ENCODE peak calls at places on chromosomes 5 and 9, in nine cellular contexts. A is AG04449; M is cardiac muscle cell; H is naive thymus-derived CD4-positive, alpha-beta T cell; V is adrenal gland; P is CD8-positive, alpha-beta T cell; U is A549; L is NT2/D1; E is bronchial epithelial cell. Q is an unnamed sample.

GRCh38 chr9:135819905-135820304 is 87.4 kb downstream of the CAMSAP1 start:
- DNase-seq in A (no peak), M (no peak), H (no peak), V (no peak), P (no peak), U (no peak), L (peak), E (no peak), Q (no peak)

GRCh38 chr9:135544981-135545635 is 818 bp upstream of the OBP2A start:
- DNase-seq in A (no peak), M (no peak), H (no peak), V (no peak), P (no peak), U (no peak), L (no peak), E (no peak), Q (no peak)

GRCh38 chr9:109843651-109844050 is 63.7 kb downstream of the PALM2AKAP2 start:
- DNase-seq in A (no peak), M (no peak), H (no peak), V (peak), P (no peak), U (no peak), L (no peak), E (no peak), Q (no peak)

GRCh38 chr9:27489087-27489876 is 34.8 kb upstream of the IFNK start:
- DNase-seq in A (no peak), M (no peak), H (no peak), V (no peak), P (no peak), U (no peak), L (no peak), E (no peak), Q (no peak)

GRCh38 chr9:35649431-35650340 is 1.0 kb downstream of the SIT1 start:
- DNase-seq in A (no peak), M (peak), H (peak), V (no peak), P (peak), U (no peak), L (no peak), E (no peak), Q (peak)

GRCh38 chr9:129336130-129336528 is 158.1 kb upstream of the IER5L start:
- DNase-seq in A (no peak), M (peak), H (no peak), V (no peak), P (no peak), U (no peak), L (no peak), E (no peak), Q (no peak)

GRCh38 chr5:99032234-99033013 is 103.6 kb upstream of the CHD1 start:
- DNase-seq in A (peak), M (peak), H (no peak), V (peak), P (no peak), U (peak), L (peak), E (peak), Q (peak)

GRCh38 chr9:99336005-99336404 is 113.9 kb downstream of the SEC61B start:
- DNase-seq in A (no peak), M (no peak), H (no peak), V (no peak), P (no peak), U (no peak), L (no peak), E (no peak), Q (no peak)

GRCh38 chr5:54807421-54807820 is 178.0 kb downstream of the ESM1 start:
- DNase-seq in A (no peak), M (peak), H (no peak), V (no peak), P (no peak), U (peak), L (no peak), E (peak), Q (no peak)

GRCh38 chr5:1792842-1793266 is 6.8 kb downstream of the MRPL36 start:
- DNase-seq in A (peak), M (peak), H (peak), V (no peak), P (peak), U (no peak), L (no peak), E (peak), Q (peak)

GRCh38 chr9:123562844-123563346 is 206.9 kb downstream of the CRB2 start:
- DNase-seq in A (peak), M (peak), H (no peak), V (no peak), P (no peak), U (no peak), L (no peak), E (peak), Q (peak)

GRCh38 chr5:128081111-128081865 is 2.3 kb upstream of the SLC12A2 start:
- DNase-seq in A (no peak), M (peak), H (no peak), V (no peak), P (no peak), U (peak), L (no peak), E (peak), Q (no peak)

GRCh38 chr9:128160603-128160987 is 530 bp downstream of the BBLN start:
- DNase-seq in A (no peak), M (peak), H (peak), V (no peak), P (peak), U (no peak), L (no peak), E (no peak), Q (no peak)

GRCh38 chr5:113526421-113526820 is 12.9 kb downstream of the YTHDC2 start:
- DNase-seq in A (no peak), M (no peak), H (no peak), V (no peak), P (no peak), U (no peak), L (no peak), E (no peak), Q (no peak)

GRCh38 chr5:113140837-113141661 is 164.5 kb downstream of the DCP2 start:
- DNase-seq in A (peak), M (peak), H (no peak), V (no peak), P (no peak), U (no peak), L (no peak), E (peak), Q (no peak)

GRCh38 chr5:173477320-173478055 is 139.0 kb downstream of the BOD1 start:
- DNase-seq in A (peak), M (peak), H (no peak), V (peak), P (no peak), U (no peak), L (no peak), E (no peak), Q (no peak)

GRCh38 chr9:2427016-2427891 is 194.3 kb upstream of the VLDLR start:
- DNase-seq in A (no peak), M (no peak), H (no peak), V (peak), P (no peak), U (no peak), L (no peak), E (peak), Q (no peak)

GRCh38 chr9:98158071-98158791 is 34.2 kb downstream of the CORO2A start:
- DNase-seq in A (no peak), M (no peak), H (no peak), V (no peak), P (no peak), U (peak), L (no peak), E (peak), Q (peak)

GRCh38 chr5:132422720-132423442 is 53.4 kb downstream of the SLC22A5 start:
- DNase-seq in A (no peak), M (no peak), H (no peak), V (peak), P (no peak), U (no peak), L (no peak), E (no peak), Q (no peak)

GRCh38 chr9:86807577-86807976 is 139.7 kb downstream of the GAS1 start:
- DNase-seq in A (no peak), M (peak), H (no peak), V (no peak), P (no peak), U (no peak), L (no peak), E (no peak), Q (no peak)

GRCh38 chr5:128327973-128328372 is 210.1 kb downstream of the FBN2 start:
- DNase-seq in A (no peak), M (no peak), H (no peak), V (no peak), P (no peak), U (no peak), L (no peak), E (no peak), Q (no peak)

GRCh38 chr5:143200781-143201398 is 202.6 kb downstream of the NR3C1 start:
- DNase-seq in A (peak), M (peak), H (no peak), V (peak), P (no peak), U (no peak), L (no peak), E (peak), Q (no peak)

GRCh38 chr9:122057211-122057610 is 35.9 kb downstream of the TTLL11 start:
- DNase-seq in A (no peak), M (no peak), H (no peak), V (no peak), P (no peak), U (no peak), L (no peak), E (no peak), Q (no peak)

GRCh38 chr9:20361220-20361619 is 261.1 kb downstream of the MLLT3 start:
- DNase-seq in A (no peak), M (no peak), H (no peak), V (no peak), P (no peak), U (no peak), L (no peak), E (no peak), Q (no peak)

GRCh38 chr9:86034863-86035734 is 64.3 kb downstream of the GOLM1 start:
- DNase-seq in A (no peak), M (peak), H (no peak), V (peak), P (no peak), U (peak), L (peak), E (peak), Q (peak)

GRCh38 chr5:179229331-179229761 is 115.9 kb downstream of the ADAMTS2 start:
- DNase-seq in A (no peak), M (no peak), H (no peak), V (no peak), P (no peak), U (no peak), L (no peak), E (no peak), Q (no peak)

GRCh38 chr5:27241564-27242257 is 203.3 kb upstream of the CDH9 start:
- DNase-seq in A (peak), M (peak), H (no peak), V (no peak), P (no peak), U (no peak), L (no peak), E (peak), Q (no peak)

GRCh38 chr9:69074801-69075200 is 39.2 kb downstream of the FXN start:
- DNase-seq in A (no peak), M (no peak), H (no peak), V (no peak), P (no peak), U (no peak), L (no peak), E (no peak), Q (no peak)

DNA sequence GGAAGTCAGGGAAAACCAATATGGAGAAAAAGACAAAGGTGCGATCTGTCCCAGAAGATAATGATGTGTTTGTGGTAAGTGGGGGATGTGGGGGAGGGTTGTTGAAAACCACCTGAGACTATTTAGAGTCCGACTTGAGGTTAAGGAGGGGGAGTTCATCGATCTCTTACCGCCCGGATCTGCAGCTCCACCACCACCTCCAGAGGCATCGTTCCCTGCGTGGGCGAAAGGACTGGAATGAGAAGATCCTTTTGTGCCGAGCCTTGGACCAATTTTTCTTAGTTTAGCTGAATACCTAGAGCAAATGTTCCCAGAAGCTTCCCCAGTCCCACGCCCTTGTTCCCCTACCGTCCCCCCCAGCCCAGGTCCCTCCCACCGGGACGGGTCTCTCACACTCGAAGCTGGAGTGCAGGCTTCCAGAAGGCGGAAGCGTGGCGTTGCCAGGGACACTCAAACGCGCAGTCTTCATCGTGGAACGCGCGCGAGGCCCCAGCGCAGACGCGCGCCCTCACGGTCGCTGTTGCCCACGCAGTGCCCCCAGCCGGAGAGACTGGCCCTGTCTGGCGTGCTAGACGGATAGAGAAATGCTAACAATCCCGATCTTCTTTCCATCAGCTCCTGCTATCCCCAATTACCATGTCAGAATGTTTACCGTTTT is at the start of gene SPATA6L:
- DNase-seq in A (no peak), M (peak), H (peak), V (peak), P (peak), U (peak), L (no peak), E (peak), Q (no peak)
- H3K4me3 ChIP-seq in A (peak), M (peak), H (peak), V (peak), P (peak), U (peak), L (peak), E (peak), Q (no peak)

DNA sequence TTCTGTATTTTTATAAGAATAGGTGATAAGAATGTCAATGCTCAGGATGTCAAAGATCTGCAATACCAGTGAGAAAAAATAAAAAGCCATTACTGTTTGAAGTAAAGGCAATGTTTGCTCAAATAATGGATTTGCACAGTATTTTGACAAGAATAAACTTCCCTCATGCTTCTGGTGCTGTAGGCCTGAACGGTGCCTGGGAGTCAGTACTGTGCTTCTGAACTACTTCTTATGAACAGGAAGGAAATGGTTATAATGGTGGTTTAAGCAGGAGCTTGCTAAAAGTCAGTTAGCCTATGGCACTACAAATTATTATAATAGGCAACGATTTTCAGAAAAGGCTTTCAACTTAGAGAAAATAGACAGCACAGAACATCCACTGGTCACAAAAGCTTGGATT is 548.3 kb upstream of the CDH18 start:
- DNase-seq in A (no peak), M (no peak), H (no peak), V (no peak), P (no peak), U (no peak), L (no peak), E (no peak), Q (peak)
- H3K4me3 ChIP-seq in A (no peak), M (no peak), H (no peak), V (no peak), P (no peak), U (no peak), L (no peak), E (no peak), Q (no peak)

GRCh38 chr5:137856201-137856600 is 11.5 kb upstream of the MYOT start:
- DNase-seq in A (no peak), M (no peak), H (no peak), V (no peak), P (no peak), U (no peak), L (no peak), E (no peak), Q (no peak)

GRCh38 chr5:137858954-137859353 is 8.7 kb upstream of the MYOT start:
- DNase-seq in A (no peak), M (no peak), H (no peak), V (peak), P (no peak), U (no peak), L (no peak), E (no peak), Q (no peak)

GRCh38 chr5:137862251-137862650 is 5.4 kb upstream of the MYOT start:
- DNase-seq in A (no peak), M (no peak), H (no peak), V (no peak), P (no peak), U (no peak), L (no peak), E (no peak), Q (no peak)

GRCh38 chr5:137856916-137857862 is 10.5 kb upstream of the MYOT start:
- DNase-seq in A (no peak), M (no peak), H (no peak), V (no peak), P (no peak), U (no peak), L (no peak), E (no peak), Q (no peak)

DNA sequence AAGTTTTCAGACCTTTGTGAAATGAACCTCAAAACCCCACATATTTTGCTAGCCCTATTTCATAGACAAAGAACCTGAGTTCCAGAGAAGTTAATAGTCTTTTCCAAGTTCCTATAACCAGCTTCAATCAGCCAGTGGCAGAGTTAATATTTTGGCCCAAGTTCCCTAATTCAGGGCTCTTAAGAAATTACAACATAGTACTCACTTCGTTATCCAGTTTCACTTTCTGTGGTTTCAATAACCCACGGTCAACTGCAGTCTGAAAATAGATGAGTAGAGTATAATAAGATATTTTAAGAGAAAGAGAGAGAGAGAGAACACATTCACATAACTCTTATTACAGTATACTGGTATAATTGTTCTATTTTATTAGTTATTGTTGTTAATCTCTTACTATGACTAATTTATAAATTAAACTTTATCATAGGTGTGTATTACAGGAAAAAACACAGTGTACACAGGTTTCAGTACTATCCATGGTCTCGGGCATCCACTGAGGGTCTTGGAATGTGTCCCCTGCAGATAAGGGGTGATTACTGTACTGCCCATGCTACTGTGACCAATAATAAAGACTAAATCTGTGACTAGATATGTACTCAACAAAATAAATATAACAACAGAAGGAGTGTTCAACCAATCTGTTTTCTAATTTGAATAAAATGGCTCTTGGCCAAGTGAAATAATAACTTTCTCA is 9.3 kb upstream of the MYOT start:
- DNase-seq in A (no peak), M (peak), H (no peak), V (no peak), P (no peak), U (no peak), L (no peak), E (peak), Q (no peak)
- H3K4me3 ChIP-seq in A (no peak), M (no peak), H (no peak), V (peak), P (no peak), U (no peak), L (no peak), E (no peak), Q (no peak)

DNA sequence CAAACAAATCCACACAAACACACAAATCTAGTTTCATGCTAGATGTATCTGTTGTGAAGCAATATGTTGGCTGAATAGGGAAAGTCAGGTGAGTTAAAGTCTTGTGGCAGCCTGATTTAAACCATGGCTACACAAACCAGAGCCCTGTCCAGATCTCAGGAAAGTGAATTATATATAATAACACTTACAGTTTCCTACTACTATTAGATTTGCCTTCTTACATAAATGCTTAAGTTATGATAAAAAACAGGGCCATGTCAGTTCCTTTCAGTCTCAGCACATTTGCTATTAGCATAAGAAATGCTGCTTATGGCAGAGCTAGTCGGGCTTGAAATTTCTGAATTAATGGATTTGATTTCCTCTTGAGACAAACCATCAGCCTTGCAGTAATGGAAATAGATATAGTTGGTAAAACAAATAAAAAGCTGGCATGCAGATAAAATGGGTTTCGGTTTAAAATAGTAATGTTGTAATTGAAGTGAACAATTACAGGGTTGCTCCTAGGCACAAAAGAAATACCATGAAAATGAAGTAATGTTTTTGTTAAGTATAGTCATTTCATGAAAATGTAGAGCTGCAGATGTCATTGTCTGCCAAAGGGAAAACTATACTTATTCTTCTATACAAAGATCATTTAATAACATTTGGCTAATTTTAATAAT is 664.2 kb upstream of the ZNF608 start:
- DNase-seq in A (no peak), M (peak), H (no peak), V (no peak), P (no peak), U (no peak), L (no peak), E (peak), Q (no peak)
- H3K4me3 ChIP-seq in A (no peak), M (no peak), H (no peak), V (peak), P (no peak), U (no peak), L (no peak), E (no peak), Q (no peak)

GRCh38 chr5:90131734-90132133 is 277.8 kb downstream of the CETN3 start:
- DNase-seq in A (no peak), M (no peak), H (no peak), V (no peak), P (no peak), U (no peak), L (no peak), E (no peak), Q (no peak)
- H3K4me3 ChIP-seq in A (no peak), M (no peak), H (no peak), V (no peak), P (no peak), U (no peak), L (no peak), E (no peak), Q (no peak)

DNA sequence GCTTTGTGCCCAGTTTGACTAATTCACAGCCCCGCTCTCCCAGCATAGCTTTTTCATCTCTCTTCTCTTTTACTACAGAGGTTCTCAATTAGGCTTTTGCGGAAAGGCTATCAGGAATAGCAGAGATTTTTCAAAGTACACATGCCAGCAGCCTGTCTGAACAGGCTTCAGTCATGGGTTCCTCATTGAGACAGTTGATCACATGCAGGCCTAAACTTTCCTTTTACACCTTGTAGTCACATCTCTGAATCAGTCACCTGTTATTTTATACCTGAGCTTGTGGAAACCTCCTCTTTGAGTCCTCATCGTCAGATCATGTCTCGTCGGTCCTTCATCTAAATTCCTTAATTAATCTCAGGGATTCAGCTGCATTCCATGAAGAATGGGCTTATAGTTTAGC is 140.7 kb downstream of the NPR3 start:
- DNase-seq in A (no peak), M (no peak), H (no peak), V (no peak), P (no peak), U (no peak), L (no peak), E (peak), Q (no peak)
- H3K4me3 ChIP-seq in A (no peak), M (no peak), H (no peak), V (no peak), P (no peak), U (no peak), L (no peak), E (no peak), Q (no peak)

GRCh38 chr9:38434365-38434764 is 10.1 kb upstream of the IGFBPL1 start:
- DNase-seq in A (no peak), M (no peak), H (no peak), V (no peak), P (no peak), U (no peak), L (no peak), E (no peak), Q (no peak)
- H3K4me3 ChIP-seq in A (no peak), M (no peak), H (no peak), V (no peak), P (no peak), U (no peak), L (no peak), E (no peak), Q (no peak)